ENCODE peak calls at places on chromosome 6, in six cellular contexts. H, E, S, V, W and J are unnamed samples.

GRCh38 chr6:123415844-123416468 is 220.8 kb downstream of the TRDN start:
- DNase-seq in S (peak), E (peak), H (peak), V (peak), W (no peak), J (no peak)

GRCh38 chr6:139482184-139482751 is 107.8 kb upstream of the CITED2 start:
- DNase-seq in S (no peak), V (no peak), W (no peak), E (no peak), H (no peak), J (no peak)

GRCh38 chr6:97703661-97704060 is 420.6 kb upstream of the MMS22L start:
- DNase-seq in E (no peak), S (no peak), H (no peak), W (no peak), V (no peak), J (no peak)

GRCh38 chr6:128641701-128642100 is 121.3 kb upstream of the PTPRK start:
- DNase-seq in V (no peak), E (no peak), S (no peak), W (no peak), H (no peak), J (no peak)

GRCh38 chr6:46969206-46969605 is 47.5 kb upstream of the ADGRF5 start:
- DNase-seq in V (no peak), E (no peak), W (no peak), S (no peak), H (no peak), J (no peak)

GRCh38 chr6:170192905-170193304 is 98.0 kb downstream of the DLL1 start:
- DNase-seq in S (no peak), W (no peak), H (no peak), E (no peak), V (no peak), J (no peak)

GRCh38 chr6:46947497-46947896 is 25.8 kb upstream of the ADGRF5 start:
- DNase-seq in E (no peak), S (no peak), H (no peak), V (no peak), W (no peak), J (no peak)

GRCh38 chr6:138597336-138597735 is 98.0 kb upstream of the NHSL1 start:
- DNase-seq in V (no peak), S (no peak), E (no peak), H (no peak), W (no peak), J (no peak)

GRCh38 chr6:133890941-133891813 is 2.3 kb downstream of the TCF21 start:
- DNase-seq in V (peak), S (peak), E (peak), H (peak), W (peak), J (peak)

GRCh38 chr6:30463651-30464618 is 25.4 kb upstream of the HLA-E start:
- DNase-seq in H (no peak), S (no peak), W (peak), E (no peak), V (no peak), J (peak)

GRCh38 chr6:81451787-81452186 is 300.7 kb downstream of the TENT5A start:
- DNase-seq in W (no peak), S (peak), V (no peak), H (no peak), E (no peak), J (no peak)

GRCh38 chr6:89270951-89271721 is 44.0 kb downstream of the GABRR2 start:
- DNase-seq in V (no peak), E (no peak), W (no peak), S (no peak), H (no peak), J (no peak)

GRCh38 chr6:138550346-138550767 is 51.1 kb upstream of the NHSL1 start:
- DNase-seq in H (no peak), E (no peak), S (no peak), W (no peak), V (no peak), J (no peak)

GRCh38 chr6:157056275-157056674 is 267.0 kb downstream of the TMEM242 start:
- DNase-seq in V (no peak), H (no peak), W (no peak), E (no peak), S (no peak), J (no peak)

GRCh38 chr6:144378437-144378836 is 93.3 kb downstream of the UTRN start:
- DNase-seq in E (no peak), V (no peak), W (no peak), S (no peak), H (no peak), J (no peak)

GRCh38 chr6:1820165-1820564 is 210.4 kb downstream of the FOXC1 start:
- DNase-seq in H (no peak), S (no peak), V (no peak), W (no peak), E (no peak), J (no peak)

GRCh38 chr6:151054304-151054703 is 185.5 kb upstream of the AKAP12 start:
- DNase-seq in V (peak), E (no peak), W (peak), H (peak), S (peak), J (no peak)

GRCh38 chr6:153960741-153961140 is 78.3 kb upstream of the OPRM1 start:
- DNase-seq in E (no peak), V (no peak), S (no peak), H (no peak), W (no peak), J (no peak)

GRCh38 chr6:163634514-163635171 is 220.1 kb downstream of the QKI start:
- DNase-seq in W (no peak), H (no peak), S (no peak), V (no peak), E (no peak), J (no peak)

GRCh38 chr6:131317516-131317915 is 182.2 kb downstream of the AKAP7 start:
- DNase-seq in S (no peak), H (no peak), E (no peak), W (no peak), V (no peak), J (no peak)

GRCh38 chr6:80638222-80639055 is 532.0 kb downstream of the BCKDHB start:
- DNase-seq in E (no peak), V (no peak), H (no peak), S (no peak), W (no peak), J (peak)

GRCh38 chr6:135576055-135576454 is 78.5 kb upstream of the AHI1 start:
- DNase-seq in V (no peak), W (no peak), E (no peak), H (no peak), S (no peak), J (no peak)

GRCh38 chr6:124970243-124970642 is 8.0 kb downstream of the RNF217 start:
- DNase-seq in H (no peak), W (no peak), V (no peak), E (no peak), S (no peak), J (no peak)

GRCh38 chr6:158662607-158663464 is 13.0 kb downstream of the SYTL3 start:
- DNase-seq in S (no peak), E (no peak), H (no peak), W (no peak), V (no peak), J (no peak)

GRCh38 chr6:12578097-12578496 is 138.5 kb upstream of the PHACTR1 start:
- DNase-seq in S (no peak), W (no peak), V (no peak), H (no peak), E (no peak), J (no peak)

GRCh38 chr6:150403458-150404245 is 34.8 kb downstream of the IYD start:
- DNase-seq in E (no peak), H (no peak), V (no peak), S (no peak), W (no peak), J (no peak)

GRCh38 chr6:170098428-170099170 is 192.3 kb downstream of the DLL1 start:
- DNase-seq in W (no peak), S (peak), V (peak), E (no peak), H (peak), J (no peak)

GRCh38 chr6:37824170-37824569 is 4.6 kb downstream of the ZFAND3 start:
- DNase-seq in W (no peak), H (no peak), V (no peak), E (no peak), S (no peak), J (no peak)

GRCh38 chr6:37826993-37827392 is 7.5 kb downstream of the ZFAND3 start:
- DNase-seq in S (no peak), H (no peak), V (no peak), W (no peak), E (no peak), J (no peak)

GRCh38 chr6:37826188-37826587 is 6.7 kb downstream of the ZFAND3 start:
- DNase-seq in H (no peak), E (no peak), S (no peak), V (no peak), W (no peak), J (no peak)

GRCh38 chr6:37830225-37830624 is 10.7 kb downstream of the ZFAND3 start:
- DNase-seq in E (no peak), W (no peak), S (no peak), V (no peak), H (no peak), J (no peak)

GRCh38 chr6:37827603-37828265 is 8.2 kb downstream of the ZFAND3 start:
- DNase-seq in S (no peak), W (no peak), V (no peak), E (no peak), H (no peak), J (no peak)
- H3K27ac ChIP-seq in S (no peak), W (peak), V (no peak), E (no peak), H (no peak), J (no peak)

GRCh38 chr6:168132531-168133184 is 53.6 kb upstream of the FRMD1 start:
- DNase-seq in E (peak), S (peak), V (peak), H (peak), W (peak), J (no peak)

GRCh38 chr6:168134399-168135201 is 55.6 kb upstream of the FRMD1 start:
- DNase-seq in V (no peak), W (no peak), H (no peak), S (no peak), E (no peak), J (no peak)

GRCh38 chr6:168133707-168134398 is 54.8 kb upstream of the FRMD1 start:
- DNase-seq in S (peak), H (no peak), W (no peak), E (no peak), V (no peak), J (no peak)

GRCh38 chr6:168131464-168132415 is 52.7 kb upstream of the FRMD1 start:
- DNase-seq in S (peak), E (no peak), W (no peak), H (no peak), V (no peak), J (no peak)

GRCh38 chr6:168133186-168133585 is 54.2 kb upstream of the FRMD1 start:
- DNase-seq in H (peak), W (peak), V (peak), S (peak), E (no peak), J (no peak)
- TF ChIP-seq CTCF in H (no peak), W (peak), V (no peak), S (peak), E (no peak), J (no peak)

GRCh38 chr6:159955945-159956361 is 12.9 kb upstream of the IGF2R start:
- DNase-seq in E (no peak), H (no peak), V (no peak), W (no peak), S (no peak), J (no peak)

GRCh38 chr6:159948199-159948598 is 20.7 kb upstream of the IGF2R start:
- DNase-seq in W (no peak), S (no peak), V (no peak), E (no peak), H (no peak), J (no peak)

GRCh38 chr6:159952289-159953005 is 16.4 kb upstream of the IGF2R start:
- DNase-seq in E (no peak), S (no peak), W (no peak), H (no peak), V (no peak), J (no peak)

GRCh38 chr6:159951772-159952171 is 17.1 kb upstream of the IGF2R start:
- DNase-seq in W (no peak), S (no peak), H (no peak), V (no peak), E (no peak), J (no peak)

GRCh38 chr6:159953091-159953581 is 15.7 kb upstream of the IGF2R start:
- DNase-seq in W (peak), S (peak), H (no peak), E (no peak), V (peak), J (peak)
- H3K4me3 ChIP-seq in W (no peak), S (no peak), H (no peak), E (no peak), V (no peak), J (peak)

GRCh38 chr6:36911946-36912555 is 26.3 kb downstream of the C6orf89 start:
- DNase-seq in H (no peak), E (no peak), W (no peak), S (no peak), V (no peak), J (no peak)
- H3K27ac ChIP-seq in H (peak), E (no peak), W (peak), S (no peak), V (no peak), J (no peak)

GRCh38 chr6:44494011-44494501 is 106.5 kb downstream of the CDC5L start:
- DNase-seq in H (no peak), V (no peak), E (peak), S (no peak), W (no peak), J (no peak)
- TF ChIP-seq CTCF in H (no peak), V (no peak), E (peak), S (no peak), W (no peak), J (no peak)

GRCh38 chr6:34143884-34144580 is 1.9 kb downstream of the GRM4 start:
- DNase-seq in E (peak), H (no peak), W (no peak), V (no peak), S (peak), J (no peak)
- H3K4me3 ChIP-seq in E (no peak), H (no peak), W (peak), V (peak), S (peak), J (peak)